ENCODE peak calls at places on chromosomes 1 and 21, in four cellular contexts. N is A549; G is cerebellum; R is activated effector memory CD4-positive, alpha-beta T cell treated with anti-CD3 and anti-CD28 coated beads, Interleukin-2, amount 50 U/mL, for 16 hours. H is an unnamed sample.

GRCh38 chr1:235910357-235911299 is 43.9 kb upstream of the LYST start:
- DNase-seq in G (peak; percentile 77), N (peak; percentile 94), R (peak; percentile 73), H (peak; percentile 98)

GRCh38 chr21:44755227-44755626 is 43.9 kb upstream of the TSPEAR start:
- DNase-seq in R (peak; percentile 22), G (no peak), N (no peak), H (no peak)

GRCh38 chr1:17655169-17655568 is 100.0 kb upstream of the ACTL8 start:
- DNase-seq in N (no peak), G (no peak), R (no peak), H (no peak)

GRCh38 chr1:236143104-236143948 is 987 bp downstream of the GPR137B start:
- DNase-seq in R (peak; percentile 70), G (peak; percentile 27), N (no peak), H (no peak)

GRCh38 chr1:117120774-117121588 is 568 bp downstream of the TRIM45 start:
- DNase-seq in G (peak; percentile 5), N (peak; percentile 10), R (no peak), H (no peak)

GRCh38 chr1:85936470-85936869 is 220.1 kb downstream of the COL24A1 start:
- DNase-seq in R (no peak), N (no peak), G (no peak), H (no peak)

GRCh38 chr21:46081862-46082637 is 15.9 kb upstream of the COL6A2 start:
- DNase-seq in N (no peak), G (no peak), R (no peak), H (no peak)

GRCh38 chr1:201400257-201401230 is 1.4 kb upstream of the LAD1 start:
- DNase-seq in G (no peak), R (no peak), N (no peak), H (no peak)

GRCh38 chr1:66305927-66306326 is 228.0 kb upstream of the SGIP1 start:
- DNase-seq in R (no peak), N (no peak), G (no peak), H (no peak)

GRCh38 chr1:7888248-7889010 is 35.6 kb upstream of the UTS2 start:
- DNase-seq in N (no peak), R (peak; percentile 12), G (no peak), H (no peak)

GRCh38 chr1:180594723-180595122 is 36.0 kb downstream of the OVAAL start:
- DNase-seq in R (no peak), N (no peak), G (no peak), H (no peak)

GRCh38 chr1:183164963-183165362 is 21.1 kb upstream of the LAMC2 start:
- DNase-seq in R (no peak), G (no peak), N (no peak), H (peak; percentile 35)

GRCh38 chr1:54987830-54988705 is 7.6 kb downstream of the TMEM61 start:
- DNase-seq in N (no peak), R (no peak), G (no peak), H (no peak)